ENCODE peak calls at places on chromosomes 16 and 17, in six cellular contexts. X is ovary; V is activated CD4-positive, alpha-beta T cell treated with anti-CD3 and anti-CD28 coated beads for 48 hours; F is stimulated activated CD4-positive, alpha-beta T cell treated with anti-CD3 and anti-CD28 coated beads, Interleukin-2, amount 100 ng/mL, for 48 hours; E is pulmonary artery endothelial cell; A is HCEC 1CT. Z is an unnamed sample.
A peak's percentile ranks its signal among the peaks of the same experiment; 100 is the strongest.

GRCh38 chr16:23424292-23424958 is 28.6 kb downstream of the COG7 start:
- DNase-seq in E (no peak), V (no peak), X (peak; percentile 37), F (no peak), A (no peak), Z (no peak)

GRCh38 chr16:48524348-48525200 is 85.4 kb downstream of the N4BP1 start:
- DNase-seq in A (no peak), X (no peak), E (no peak), V (no peak), F (no peak), Z (no peak)

GRCh38 chr17:48915459-48916282 is 7.5 kb downstream of the UBE2Z start:
- DNase-seq in X (no peak), E (peak; percentile 33), V (peak; percentile 70), A (peak; percentile 91), F (peak; percentile 42), Z (no peak)

GRCh38 chr17:63700528-63701441 is 860 bp upstream of the LIMD2 start:
- DNase-seq in X (no peak), E (no peak), V (peak; percentile 65), A (no peak), F (peak; percentile 33), Z (peak; percentile 75)

GRCh38 chr17:7558544-7559306 is at the start of gene TNFSF13:
- DNase-seq in E (no peak), F (no peak), X (peak; percentile 84), A (no peak), V (no peak), Z (peak; percentile 68)

GRCh38 chr17:33667052-33667509 is 374.0 kb upstream of the ASIC2 start:
- DNase-seq in E (no peak), X (no peak), A (no peak), V (peak; percentile 38), F (peak; percentile 0), Z (no peak)

GRCh38 chr16:56632160-56632847 is at the start of gene MT1M:
- DNase-seq in F (no peak), V (no peak), X (no peak), E (no peak), A (no peak), Z (peak; percentile 78)

GRCh38 chr16:68823401-68823800 is 19.9 kb upstream of the TANGO6 start:
- DNase-seq in X (no peak), E (peak; percentile 37), F (no peak), A (peak; percentile 72), V (no peak), Z (no peak)

GRCh38 chr17:1834378-1835149 is 4.8 kb downstream of the RPA1 start:
- DNase-seq in A (no peak), F (peak; percentile 26), E (no peak), V (peak; percentile 53), X (no peak), Z (no peak)